ENCODE peak calls at places on chromosomes 7 and 10, in five cellular contexts. One of them, this sample, is unnamed.
A peak's percentile ranks its signal among the peaks of the same experiment; 100 is the strongest.

GRCh38 chr10:70552585-70552984 is 50.0 kb downstream of the PRF1 start:
- DNase-seq in RPMI7951: no peak
- DNase-seq in central memory CD4-positive, alpha-beta T cell: no peak
- DNase-seq in midbrain: no peak
- DNase-seq in ureter: no peak
- DNase-seq in this sample: no peak

GRCh38 chr10:132408367-132408781 is 11.4 kb downstream of the PWWP2B start:
- DNase-seq in RPMI7951: no peak
- DNase-seq in central memory CD4-positive, alpha-beta T cell: no peak
- DNase-seq in midbrain: no peak
- DNase-seq in ureter: no peak
- DNase-seq in this sample: no peak

GRCh38 chr7:120856621-120857352 is 1.2 kb downstream of the TSPAN12 start:
- DNase-seq in RPMI7951: peak; percentile 28
- DNase-seq in central memory CD4-positive, alpha-beta T cell: no peak
- DNase-seq in midbrain: peak; percentile 5
- DNase-seq in ureter: peak; percentile 47
- DNase-seq in this sample: peak; percentile 15

GRCh38 chr10:29127037-29127436 is 161.8 kb upstream of the LYZL1 start:
- DNase-seq in RPMI7951: no peak
- DNase-seq in central memory CD4-positive, alpha-beta T cell: no peak
- DNase-seq in midbrain: no peak
- DNase-seq in ureter: no peak
- DNase-seq in this sample: no peak

GRCh38 chr10:50152792-50153272 is 85.1 kb downstream of the WASHC2A start:
- DNase-seq in RPMI7951: no peak
- DNase-seq in central memory CD4-positive, alpha-beta T cell: no peak
- DNase-seq in midbrain: no peak
- DNase-seq in ureter: peak; percentile 42
- DNase-seq in this sample: no peak

GRCh38 chr10:21315321-21316220 is 209.9 kb downstream of the SKIDA1 start:
- DNase-seq in RPMI7951: peak; percentile 93
- DNase-seq in central memory CD4-positive, alpha-beta T cell: no peak
- DNase-seq in midbrain: peak; percentile 34
- DNase-seq in ureter: peak; percentile 89
- DNase-seq in this sample: no peak

GRCh38 chr7:108372601-108373000 is 83.6 kb downstream of the NRCAM start:
- DNase-seq in RPMI7951: no peak
- DNase-seq in central memory CD4-positive, alpha-beta T cell: no peak
- DNase-seq in midbrain: no peak
- DNase-seq in ureter: no peak
- DNase-seq in this sample: no peak

GRCh38 chr10:47022311-47023131 is 111.3 kb downstream of the PTPN20 start:
- DNase-seq in RPMI7951: no peak
- DNase-seq in central memory CD4-positive, alpha-beta T cell: no peak
- DNase-seq in midbrain: no peak
- DNase-seq in ureter: peak; percentile 32
- DNase-seq in this sample: no peak

GRCh38 chr7:22147113-22147512 is 201.4 kb upstream of the CDCA7L start:
- DNase-seq in RPMI7951: peak; percentile 20
- DNase-seq in central memory CD4-positive, alpha-beta T cell: no peak
- DNase-seq in midbrain: no peak
- DNase-seq in ureter: no peak
- DNase-seq in this sample: no peak

GRCh38 chr10:101967713-101968112 is 88.3 kb downstream of the ARMH3 start:
- DNase-seq in RPMI7951: no peak
- DNase-seq in central memory CD4-positive, alpha-beta T cell: no peak
- DNase-seq in midbrain: no peak
- DNase-seq in ureter: no peak
- DNase-seq in this sample: no peak

GRCh38 chr7:1712907-1713501 is 42.9 kb downstream of the ELFN1 start:
- DNase-seq in RPMI7951: no peak
- DNase-seq in central memory CD4-positive, alpha-beta T cell: no peak
- DNase-seq in midbrain: no peak
- DNase-seq in ureter: no peak
- DNase-seq in this sample: no peak

GRCh38 chr10:47451998-47452494 is 31.9 kb downstream of the ANXA8 start:
- DNase-seq in RPMI7951: no peak
- DNase-seq in central memory CD4-positive, alpha-beta T cell: no peak
- DNase-seq in midbrain: no peak
- DNase-seq in ureter: no peak
- DNase-seq in this sample: no peak

GRCh38 chr10:132136097-132136521 is 50.6 kb upstream of the DPYSL4 start:
- DNase-seq in RPMI7951: no peak
- DNase-seq in central memory CD4-positive, alpha-beta T cell: no peak
- DNase-seq in midbrain: no peak
- DNase-seq in ureter: no peak
- DNase-seq in this sample: no peak

GRCh38 chr7:95686109-95686508 is 86.2 kb upstream of the DYNC1I1 start:
- DNase-seq in RPMI7951: peak; percentile 63
- DNase-seq in central memory CD4-positive, alpha-beta T cell: no peak
- DNase-seq in midbrain: peak; percentile 68
- DNase-seq in ureter: peak; percentile 51
- DNase-seq in this sample: peak; percentile 84

GRCh38 chr10:112374724-112375541 is 1.0 kb downstream of the ACSL5 start:
- DNase-seq in RPMI7951: peak; percentile 31
- DNase-seq in central memory CD4-positive, alpha-beta T cell: peak; percentile 21
- DNase-seq in midbrain: no peak
- DNase-seq in ureter: no peak
- DNase-seq in this sample: no peak

GRCh38 chr7:70937424-70937823 is 194.5 kb upstream of the GALNT17 start:
- DNase-seq in RPMI7951: no peak
- DNase-seq in central memory CD4-positive, alpha-beta T cell: no peak
- DNase-seq in midbrain: no peak
- DNase-seq in ureter: no peak
- DNase-seq in this sample: no peak

GRCh38 chr10:6379015-6379776 is 176.5 kb downstream of the PFKFB3 start:
- DNase-seq in RPMI7951: no peak
- DNase-seq in central memory CD4-positive, alpha-beta T cell: no peak
- DNase-seq in midbrain: no peak
- DNase-seq in ureter: no peak
- DNase-seq in this sample: no peak

GRCh38 chr7:66315192-66315591 is 110.1 kb downstream of the TPST1 start:
- DNase-seq in RPMI7951: no peak
- DNase-seq in central memory CD4-positive, alpha-beta T cell: no peak
- DNase-seq in midbrain: no peak
- DNase-seq in ureter: no peak
- DNase-seq in this sample: no peak

GRCh38 chr7:108459922-108460551 is 3.8 kb upstream of the NRCAM start:
- DNase-seq in RPMI7951: peak; percentile 28
- DNase-seq in central memory CD4-positive, alpha-beta T cell: no peak
- DNase-seq in midbrain: peak; percentile 30
- DNase-seq in ureter: no peak
- DNase-seq in this sample: peak; percentile 16

GRCh38 chr7:158646766-158647474 is 57.7 kb downstream of the NCAPG2 start:
- DNase-seq in RPMI7951: no peak
- DNase-seq in central memory CD4-positive, alpha-beta T cell: no peak
- DNase-seq in midbrain: no peak
- DNase-seq in ureter: no peak
- DNase-seq in this sample: no peak

GRCh38 chr7:35993663-35994622 is 159.1 kb upstream of the EEPD1 start:
- DNase-seq in RPMI7951: peak; percentile 23
- DNase-seq in central memory CD4-positive, alpha-beta T cell: no peak
- DNase-seq in midbrain: no peak
- DNase-seq in ureter: no peak
- DNase-seq in this sample: no peak

GRCh38 chr10:23438547-23439451 is at the start of gene OTUD1:
- DNase-seq in RPMI7951: peak; percentile 91
- DNase-seq in central memory CD4-positive, alpha-beta T cell: peak; percentile 94
- DNase-seq in midbrain: peak; percentile 95
- DNase-seq in ureter: peak; percentile 95
- DNase-seq in this sample: peak; percentile 96

GRCh38 chr10:42421812-42422211 is 216.6 kb downstream of the ZNF33B start:
- DNase-seq in RPMI7951: no peak
- DNase-seq in central memory CD4-positive, alpha-beta T cell: no peak
- DNase-seq in midbrain: no peak
- DNase-seq in ureter: no peak
- DNase-seq in this sample: no peak

GRCh38 chr10:86944471-86944870 is 12.9 kb downstream of the MMRN2 start:
- DNase-seq in RPMI7951: peak; percentile 39
- DNase-seq in central memory CD4-positive, alpha-beta T cell: no peak
- DNase-seq in midbrain: no peak
- DNase-seq in ureter: no peak
- DNase-seq in this sample: no peak

GRCh38 chr7:57300747-57301146 is 149.2 kb upstream of the ZNF716 start:
- DNase-seq in RPMI7951: no peak
- DNase-seq in central memory CD4-positive, alpha-beta T cell: no peak
- DNase-seq in midbrain: no peak
- DNase-seq in ureter: no peak
- DNase-seq in this sample: no peak

GRCh38 chr10:84160663-84161362 is 12.8 kb upstream of the GPR15LG start:
- DNase-seq in RPMI7951: no peak
- DNase-seq in central memory CD4-positive, alpha-beta T cell: no peak
- DNase-seq in midbrain: no peak
- DNase-seq in ureter: no peak
- DNase-seq in this sample: no peak

GRCh38 chr7:100516135-100516812 is 22.7 kb upstream of the AGFG2 start:
- DNase-seq in RPMI7951: peak; percentile 97
- DNase-seq in central memory CD4-positive, alpha-beta T cell: peak; percentile 76
- DNase-seq in midbrain: no peak
- DNase-seq in ureter: peak; percentile 60
- DNase-seq in this sample: no peak

GRCh38 chr10:86362566-86363183 is 3.9 kb downstream of the GRID1 start:
- DNase-seq in RPMI7951: no peak
- DNase-seq in central memory CD4-positive, alpha-beta T cell: no peak
- DNase-seq in midbrain: no peak
- DNase-seq in ureter: no peak
- DNase-seq in this sample: no peak

GRCh38 chr10:86047588-86047987 is 319.0 kb downstream of the GRID1 start:
- DNase-seq in RPMI7951: no peak
- DNase-seq in central memory CD4-positive, alpha-beta T cell: peak; percentile 17
- DNase-seq in midbrain: no peak
- DNase-seq in ureter: no peak
- DNase-seq in this sample: no peak

GRCh38 chr10:129161184-129161583 is 305.9 kb upstream of the MGMT start:
- DNase-seq in RPMI7951: peak; percentile 26
- DNase-seq in central memory CD4-positive, alpha-beta T cell: no peak
- DNase-seq in midbrain: no peak
- DNase-seq in ureter: no peak
- DNase-seq in this sample: no peak

GRCh38 chr7:139940866-139941265 is 111.8 kb downstream of the TBXAS1 start:
- DNase-seq in RPMI7951: no peak
- DNase-seq in central memory CD4-positive, alpha-beta T cell: no peak
- DNase-seq in midbrain: no peak
- DNase-seq in ureter: no peak
- DNase-seq in this sample: no peak

GRCh38 chr7:77393954-77394353 is 22.2 kb downstream of the GSAP start:
- DNase-seq in RPMI7951: no peak
- DNase-seq in central memory CD4-positive, alpha-beta T cell: no peak
- DNase-seq in midbrain: no peak
- DNase-seq in ureter: no peak
- DNase-seq in this sample: no peak

GRCh38 chr7:121572615-121573014 is 176.5 kb upstream of the FAM3C start:
- DNase-seq in RPMI7951: no peak
- DNase-seq in central memory CD4-positive, alpha-beta T cell: no peak
- DNase-seq in midbrain: no peak
- DNase-seq in ureter: no peak
- DNase-seq in this sample: no peak

GRCh38 chr10:17062009-17062408 is 67.6 kb downstream of the CUBN start:
- DNase-seq in RPMI7951: peak; percentile 91
- DNase-seq in central memory CD4-positive, alpha-beta T cell: no peak
- DNase-seq in midbrain: no peak
- DNase-seq in ureter: no peak
- DNase-seq in this sample: no peak

GRCh38 chr7:150407588-150408392 is 28.7 kb downstream of the ZNF775 start:
- DNase-seq in RPMI7951: no peak
- DNase-seq in central memory CD4-positive, alpha-beta T cell: no peak
- DNase-seq in midbrain: no peak
- DNase-seq in ureter: no peak
- DNase-seq in this sample: no peak

GRCh38 chr10:76026176-76026771 is 594.9 kb downstream of the LRMDA start:
- DNase-seq in RPMI7951: no peak
- DNase-seq in central memory CD4-positive, alpha-beta T cell: no peak
- DNase-seq in midbrain: no peak
- DNase-seq in ureter: no peak
- DNase-seq in this sample: no peak

This sample was measured in globus pallidus.